ENCODE peak calls at places on chromosomes 4 and X, in ten cellular contexts. I is colonic mucosa, A is foreskin fibroblast, L is caudate nucleus, O is GM04504, B is T-helper 22 cell, G is omental fat pad, E is hippocampal formation, P is GM20000, C is Right ventricle myocardium superior. H is an unnamed sample.

GRCh38 chr4:116544946-116545345 is 540.4 kb downstream of the TRAM1L1 start:
- DNase-seq in I (no peak), A (no peak), L (no peak), O (no peak), B (no peak), G (no peak), E (no peak), P (no peak), C (no peak), H (no peak)

GRCh38 chr4:174934360-174934759 is 16.2 kb downstream of the ADAM29 start:
- DNase-seq in I (no peak), A (no peak), L (no peak), O (no peak), B (no peak), G (no peak), E (no peak), P (no peak), C (no peak), H (no peak)

GRCh38 chr4:80265571-80266266 is 745 bp upstream of the FGF5 start:
- DNase-seq in I (no peak), A (peak), L (no peak), O (peak), B (no peak), G (no peak), E (no peak), P (no peak), C (no peak), H (no peak)

GRCh38 chrX:24424948-24425347 is 40.1 kb upstream of the PDK3 start:
- DNase-seq in I (no peak), A (peak), L (no peak), O (peak), B (no peak), G (no peak), E (no peak), P (no peak), C (peak), H (peak)

GRCh38 chrX:71913156-71913950 is 2.7 kb downstream of the NHSL2 start:
- DNase-seq in I (no peak), A (no peak), L (no peak), O (no peak), B (no peak), G (no peak), E (no peak), P (no peak), C (no peak), H (no peak)

GRCh38 chr4:17324431-17324830 is 187.5 kb downstream of the QDPR start:
- DNase-seq in I (peak), A (peak), L (no peak), O (peak), B (no peak), G (peak), E (peak), P (peak), C (no peak), H (no peak)

GRCh38 chr4:143395054-143395453 is 58.4 kb downstream of the GAB1 start:
- DNase-seq in I (no peak), A (no peak), L (no peak), O (no peak), B (no peak), G (no peak), E (no peak), P (no peak), C (no peak), H (no peak)

GRCh38 chr4:8439914-8440490 is 521 bp downstream of the ACOX3 start:
- DNase-seq in I (no peak), A (no peak), L (no peak), O (peak), B (no peak), G (no peak), E (no peak), P (peak), C (no peak), H (no peak)

GRCh38 chr4:13988347-13989265 is 361.1 kb upstream of the BOD1L1 start:
- DNase-seq in I (peak), A (peak), L (peak), O (peak), B (no peak), G (no peak), E (peak), P (no peak), C (peak), H (peak)

GRCh38 chrX:36422368-36422767 is 502.8 kb downstream of the CFAP47 start:
- DNase-seq in I (no peak), A (no peak), L (no peak), O (no peak), B (no peak), G (no peak), E (no peak), P (no peak), C (no peak), H (no peak)

GRCh38 chrX:10754445-10754844 is 134.1 kb upstream of the MID1 start:
- DNase-seq in I (no peak), A (no peak), L (no peak), O (no peak), B (no peak), G (no peak), E (no peak), P (no peak), C (no peak), H (no peak)

GRCh38 chr4:38294238-38294637 is 334.0 kb downstream of the PTTG2 start:
- DNase-seq in I (no peak), A (no peak), L (no peak), O (no peak), B (no peak), G (no peak), E (no peak), P (no peak), C (no peak), H (no peak)

GRCh38 chr4:54077812-54078211 is 13.4 kb upstream of the CHIC2 start:
- DNase-seq in I (no peak), A (peak), L (no peak), O (no peak), B (no peak), G (no peak), E (no peak), P (no peak), C (no peak), H (no peak)

GRCh38 chr4:171813195-171813955 is at the start of gene GALNTL6:
- DNase-seq in I (no peak), A (peak), L (no peak), O (no peak), B (no peak), G (no peak), E (no peak), P (peak), C (peak), H (no peak)

GRCh38 chr4:68905598-68906237 is 45.9 kb downstream of the UGT2A3 start:
- DNase-seq in I (peak), A (no peak), L (no peak), O (no peak), B (no peak), G (no peak), E (no peak), P (no peak), C (no peak), H (no peak)

GRCh38 chr4:88802585-88803285 is 105.1 kb upstream of the NAP1L5 start:
- DNase-seq in I (no peak), A (no peak), L (no peak), O (no peak), B (no peak), G (no peak), E (no peak), P (no peak), C (no peak), H (no peak)

GRCh38 chr4:140743194-140743931 is 12.8 kb downstream of the TBC1D9 start:
- DNase-seq in I (no peak), A (peak), L (no peak), O (no peak), B (no peak), G (no peak), E (no peak), P (peak), C (no peak), H (no peak)

GRCh38 chr4:184269879-184270430 is 52.3 kb upstream of the ENPP6 start:
- DNase-seq in I (no peak), A (no peak), L (no peak), O (no peak), B (no peak), G (no peak), E (no peak), P (no peak), C (no peak), H (no peak)

GRCh38 chrX:20066968-20067708 is 49.6 kb downstream of the MAP7D2 start:
- DNase-seq in I (peak), A (peak), L (no peak), O (no peak), B (no peak), G (no peak), E (no peak), P (peak), C (no peak), H (no peak)

GRCh38 chr4:176587920-176588319 is 204.8 kb downstream of the VEGFC start:
- DNase-seq in I (no peak), A (peak), L (no peak), O (peak), B (no peak), G (no peak), E (no peak), P (no peak), C (no peak), H (no peak)

GRCh38 chrX:152245231-152245630 is 106.9 kb upstream of the MAGEA10 start:
- DNase-seq in I (no peak), A (no peak), L (no peak), O (no peak), B (no peak), G (no peak), E (no peak), P (no peak), C (no peak), H (no peak)

H was measured in left ventricle myocardium inferior.